ENCODE peak calls at places on chromosomes 11 and 22, in ten cellular contexts. K is GM06990, P is astrocyte of the spinal cord, H is AG04450, Q is uterus, T is astrocyte of the cerebellum, Z is breast epithelium, R is psoas muscle, C is spleen, Y is choroid plexus epithelial cell. V is an unnamed sample.

GRCh38 chr11:10261821-10262220 is 32.2 kb downstream of the SBF2 start:
- DNase-seq in R (no peak), H (no peak), Y (peak), Z (no peak), T (no peak), P (no peak), Q (no peak), C (no peak), K (no peak), V (no peak)

GRCh38 chr11:108871152-108871551 is 206.3 kb downstream of the DDX10 start:
- DNase-seq in H (peak), Q (peak), T (no peak), K (no peak), Z (no peak), C (no peak), P (peak), R (no peak), Y (peak), V (no peak)

GRCh38 chr11:65920035-65920802 is 993 bp downstream of the DRAP1 start:
- DNase-seq in Z (no peak), H (no peak), P (no peak), Y (no peak), R (no peak), T (no peak), K (no peak), C (peak), Q (peak), V (no peak)

GRCh38 chr11:129737535-129738230 is 78.0 kb upstream of the TMEM45B start:
- DNase-seq in T (no peak), K (no peak), R (no peak), Z (no peak), H (no peak), P (no peak), Y (no peak), C (no peak), Q (no peak), V (no peak)

GRCh38 chr11:109854696-109855095 is 238.5 kb upstream of the ZC3H12C start:
- DNase-seq in H (no peak), Q (no peak), C (no peak), K (no peak), R (no peak), P (no peak), Y (no peak), Z (no peak), T (no peak), V (no peak)

GRCh38 chr22:33921576-33922181 is 1.4 kb upstream of the LARGE1 start:
- DNase-seq in Q (peak), T (no peak), P (peak), H (peak), R (peak), Z (peak), K (peak), C (peak), Y (peak), V (no peak)

GRCh38 chr11:13965337-13965736 is 2.8 kb downstream of the SPON1 start:
- DNase-seq in P (no peak), C (no peak), H (no peak), R (no peak), Y (no peak), T (no peak), Q (no peak), Z (no peak), K (no peak), V (no peak)

GRCh38 chr11:110362916-110363574 is 66.6 kb upstream of the RDX start:
- DNase-seq in K (no peak), Q (no peak), Y (no peak), T (no peak), R (no peak), P (no peak), C (no peak), H (no peak), Z (no peak), V (no peak)

GRCh38 chr11:45788887-45789286 is 16.1 kb upstream of the SLC35C1 start:
- DNase-seq in Z (no peak), K (no peak), Y (no peak), C (no peak), P (no peak), Q (no peak), H (no peak), T (no peak), R (no peak), V (no peak)

GRCh38 chr11:108697872-108698473 is 33.1 kb downstream of the DDX10 start:
- DNase-seq in H (peak), R (no peak), Y (peak), K (peak), Z (no peak), C (no peak), P (peak), T (peak), Q (peak), V (no peak)

GRCh38 chr11:35111171-35112055 is 27.6 kb upstream of the CD44 start:
- DNase-seq in P (peak), Q (no peak), C (no peak), Y (peak), R (no peak), T (peak), K (no peak), H (peak), Z (no peak), V (peak)

GRCh38 chr22:18028817-18029527 is 4.6 kb upstream of the MICAL3 start:
- DNase-seq in Z (no peak), P (no peak), C (peak), Y (no peak), H (no peak), Q (no peak), K (no peak), T (no peak), R (peak), V (no peak)

GRCh38 chr11:99015634-99016454 is 4.9 kb upstream of the CNTN5 start:
- DNase-seq in Y (peak), Z (no peak), C (no peak), R (no peak), T (peak), H (peak), P (peak), Q (no peak), K (no peak), V (no peak)

DNA sequence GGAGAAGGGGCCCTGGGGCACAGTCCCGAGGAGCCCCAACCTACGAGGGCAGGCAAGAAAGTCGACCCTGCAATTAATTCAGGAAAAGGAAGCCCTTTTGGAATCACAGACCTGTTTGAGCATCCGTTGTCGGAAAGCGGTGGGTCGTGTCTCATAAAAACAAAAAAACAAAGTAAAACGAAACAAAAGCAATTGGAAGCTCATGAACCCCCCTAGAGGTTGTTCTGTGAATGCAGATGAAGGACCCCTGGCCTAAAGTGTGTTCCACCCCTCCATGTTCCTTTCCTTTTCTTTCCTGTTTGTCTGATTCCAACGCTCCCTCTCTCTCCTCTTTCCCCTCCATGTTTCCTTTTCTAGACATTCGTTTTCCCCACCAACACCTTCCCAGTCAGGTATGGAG is 203.7 kb downstream of the GRIK4 start:
- DNase-seq in K (no peak), Q (no peak), Z (no peak), T (no peak), H (no peak), Y (peak), R (no peak), P (no peak), C (no peak), V (no peak)
- H3K4me3 ChIP-seq in K (peak), Q (no peak), Z (peak), T (no peak), H (no peak), Y (peak), R (no peak), P (no peak), C (no peak), V (no peak)

DNA sequence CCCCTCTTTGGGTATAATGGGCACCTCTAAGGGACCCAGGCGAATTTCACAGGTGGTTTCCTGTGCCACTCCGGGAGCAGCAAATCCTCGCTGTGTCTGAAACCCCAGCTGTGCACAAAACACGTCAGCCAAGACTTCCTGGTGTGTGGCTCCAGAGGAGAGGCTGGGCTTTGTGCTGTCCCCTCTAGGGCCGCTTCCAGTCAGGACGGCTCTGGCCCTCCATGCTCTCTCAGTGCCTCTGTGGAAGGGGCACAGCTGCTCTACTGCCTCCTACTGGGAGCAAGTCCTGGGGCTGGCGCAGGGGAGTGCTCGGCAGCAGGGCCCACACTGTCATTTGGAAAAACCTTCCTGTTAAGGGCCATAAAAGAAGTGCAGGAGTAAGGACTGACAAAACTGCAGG is 23.7 kb upstream of the ARFGAP3 start:
- DNase-seq in P (no peak), H (no peak), R (no peak), K (no peak), C (no peak), Z (no peak), T (no peak), Q (no peak), Y (no peak), V (no peak)
- TF ChIP-seq CTCF in P (peak), H (peak), R (peak), K (peak), C (no peak), Z (no peak), T (peak), Q (no peak), Y (peak), V (peak)

DNA sequence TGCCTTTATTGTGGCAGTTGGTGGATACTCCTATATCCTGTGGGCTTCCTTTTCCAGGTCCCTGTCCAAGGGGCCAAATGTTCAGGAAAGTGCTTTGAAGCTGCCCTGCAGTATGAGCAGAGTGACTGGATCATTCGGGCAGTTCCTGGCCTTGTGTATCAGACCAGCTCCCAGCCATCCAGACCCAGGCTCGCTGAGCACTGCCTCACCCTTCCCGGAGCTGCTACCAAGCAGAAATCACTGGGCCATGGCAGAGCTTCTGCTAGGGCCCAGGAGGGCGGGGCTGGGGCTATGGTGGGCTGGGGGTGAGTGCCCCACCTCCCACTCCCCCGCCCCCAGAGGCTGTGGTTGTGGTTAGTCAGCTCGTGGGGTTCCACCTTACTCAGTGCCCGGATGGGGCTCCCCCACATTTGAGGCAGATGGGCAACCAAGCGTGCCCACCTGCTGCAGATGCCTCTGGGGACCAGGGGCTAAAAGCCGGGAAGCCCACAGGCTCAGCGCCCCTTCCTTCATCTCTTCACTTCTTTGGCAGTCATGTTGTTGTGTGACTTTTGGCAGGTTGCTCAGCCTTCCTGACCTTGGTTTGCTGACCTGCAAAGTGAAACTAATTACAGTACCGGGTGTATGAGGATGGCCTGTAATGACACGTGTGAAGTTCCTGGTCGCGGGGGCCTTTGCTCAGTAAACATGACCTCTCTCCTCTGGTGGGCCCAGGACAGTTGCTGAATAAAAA is 2.0 kb upstream of the LRRC32 start:
- DNase-seq in Y (no peak), Q (no peak), K (peak), H (no peak), P (no peak), R (peak), T (no peak), Z (no peak), C (peak), V (no peak)
- H3K4me3 ChIP-seq in Y (no peak), Q (no peak), K (no peak), H (no peak), P (no peak), R (no peak), T (no peak), Z (no peak), C (no peak), V (no peak)

DNA sequence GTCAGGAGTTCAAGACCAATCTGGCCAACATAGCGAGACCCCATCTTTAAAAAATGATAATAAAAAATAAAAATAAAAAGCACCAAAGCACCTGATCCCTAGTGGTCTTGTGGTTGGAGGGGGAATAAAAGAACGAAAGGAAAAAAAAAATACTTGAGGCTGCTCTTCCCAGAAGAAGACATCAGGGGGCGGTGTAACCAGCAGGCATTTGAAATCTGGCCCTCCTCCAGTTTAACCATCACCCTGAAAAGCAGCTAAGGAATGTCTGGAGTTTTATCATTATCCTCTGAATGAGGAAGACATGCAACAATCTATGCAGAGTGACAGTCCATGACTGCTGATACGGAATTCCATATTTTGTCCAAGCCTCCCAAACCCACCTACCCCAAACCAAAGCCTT is 5.6 kb upstream of the KCTD17 start:
- DNase-seq in C (no peak), H (peak), K (no peak), Y (peak), Q (no peak), R (no peak), P (peak), Z (no peak), T (no peak), V (no peak)
- TF ChIP-seq CTCF in C (peak), H (peak), K (peak), Y (peak), Q (no peak), R (no peak), P (peak), Z (no peak), T (peak), V (peak)

DNA sequence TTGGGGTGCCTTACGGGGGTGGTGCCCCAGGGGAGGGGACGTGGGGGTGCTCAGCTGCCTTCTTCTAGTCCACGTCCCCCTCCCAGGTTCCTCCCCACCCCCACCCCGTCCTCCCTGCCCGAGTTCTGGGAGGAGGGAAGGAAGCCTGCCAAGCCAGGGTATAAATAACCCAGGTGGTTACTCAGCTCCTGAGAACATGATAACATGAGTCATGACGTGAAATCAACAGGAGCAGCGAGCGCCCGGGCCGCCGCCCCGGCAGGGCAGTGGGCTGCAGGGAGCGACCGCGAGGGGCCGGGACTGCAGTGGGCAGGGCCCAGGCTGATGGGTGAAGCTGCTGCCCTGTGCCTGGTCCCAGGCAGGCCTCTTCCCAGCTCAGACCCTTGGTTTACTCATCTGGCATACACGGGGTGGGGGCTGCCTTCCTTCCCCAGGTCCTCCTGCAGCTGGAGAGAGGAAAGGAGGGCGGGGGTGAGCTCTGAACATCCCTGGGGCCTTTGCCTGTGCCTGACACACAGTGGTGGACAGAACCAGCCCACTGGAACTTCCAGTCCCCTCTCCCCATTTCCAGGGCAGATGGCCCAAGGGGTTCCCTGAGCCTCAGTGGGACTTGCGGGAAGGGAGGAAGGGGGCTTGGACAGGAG is 8.8 kb upstream of the PDGFB start:
- DNase-seq in H (peak), Y (peak), R (peak), K (peak), C (no peak), Q (peak), Z (no peak), P (peak), T (peak), V (peak)
- H3K4me3 ChIP-seq in H (no peak), Y (no peak), R (peak), K (no peak), C (no peak), Q (no peak), Z (no peak), P (no peak), T (no peak), V (no peak)

GRCh38 chr11:21411597-21411996 is 742.2 kb downstream of the NELL1 start:
- DNase-seq in K (no peak), Y (no peak), T (no peak), H (no peak), Q (no peak), Z (no peak), R (no peak), P (no peak), C (no peak), V (no peak)
- TF ChIP-seq CTCF in K (no peak), Y (no peak), T (no peak), H (no peak), Q (no peak), Z (no peak), R (no peak), P (no peak), C (no peak), V (no peak)

GRCh38 chr22:44389181-44389580 is 76.4 kb upstream of the SHISAL1 start:
- DNase-seq in Z (no peak), H (no peak), K (no peak), P (no peak), Q (no peak), T (no peak), C (peak), Y (no peak), R (peak), V (no peak)
- H3K4me3 ChIP-seq in Z (no peak), H (no peak), K (no peak), P (no peak), Q (no peak), T (no peak), C (no peak), Y (no peak), R (no peak), V (no peak)

GRCh38 chr22:20057596-20058268 is 22.3 kb upstream of the DGCR8 start:
- DNase-seq in K (no peak), Z (no peak), R (no peak), H (no peak), Q (no peak), P (no peak), C (no peak), Y (no peak), T (no peak), V (no peak)

GRCh38 chr22:20060700-20061480 is 19.2 kb upstream of the DGCR8 start:
- DNase-seq in Z (no peak), P (no peak), H (no peak), R (no peak), Y (no peak), C (no peak), Q (no peak), K (no peak), T (no peak), V (no peak)

GRCh38 chr22:20056696-20057386 is 23.2 kb upstream of the DGCR8 start:
- DNase-seq in P (no peak), Q (no peak), H (no peak), Z (no peak), T (no peak), R (no peak), K (no peak), Y (no peak), C (no peak), V (no peak)

GRCh38 chr22:20061481-20061861 is 18.6 kb upstream of the DGCR8 start:
- DNase-seq in P (no peak), H (no peak), C (peak), T (no peak), Z (no peak), K (no peak), Y (no peak), Q (no peak), R (no peak), V (no peak)

GRCh38 chr22:20058989-20059770 is 20.9 kb upstream of the DGCR8 start:
- DNase-seq in Q (no peak), T (no peak), K (no peak), R (no peak), Z (no peak), C (no peak), P (no peak), Y (no peak), H (no peak), V (no peak)
- TF ChIP-seq CTCF in Q (no peak), T (no peak), K (no peak), R (no peak), Z (no peak), C (no peak), P (no peak), Y (no peak), H (no peak), V (no peak)

GRCh38 chr11:567629-568258 is 7.0 kb downstream of the RASSF7 start:
- DNase-seq in Z (no peak), C (peak), K (no peak), T (no peak), R (no peak), Q (peak), H (no peak), Y (no peak), P (no peak), V (no peak)
- H3K4me3 ChIP-seq in Z (peak), C (peak), K (peak), T (peak), R (peak), Q (peak), H (peak), Y (peak), P (peak), V (peak)

V was measured in BJ.